ENCODE peak calls at places on chromosomes 16 and 17, in seven cellular contexts. E is iPS DF 6.9, K is pancreas, Z is tibial nerve, J is lung, R is IMR-90, X is tibial artery. H is an unnamed sample.

GRCh38 chr16:85583491-85584181 is 29.5 kb upstream of the GSE1 start:
- DNase-seq in E (no peak), K (no peak), J (no peak), Z (no peak), R (peak), X (no peak), H (no peak)

GRCh38 chr16:17173134-17173729 is 297.5 kb downstream of the XYLT1 start:
- DNase-seq in R (peak), K (no peak), Z (peak), X (peak), E (no peak), J (peak), H (no peak)

GRCh38 chr17:5126719-5127488 is 11.1 kb downstream of the USP6 start:
- DNase-seq in Z (no peak), R (no peak), X (peak), E (no peak), K (peak), J (peak), H (peak)

GRCh38 chr17:6297960-6298359 is 137.0 kb downstream of the AIPL1 start:
- DNase-seq in E (no peak), X (no peak), R (no peak), Z (no peak), K (no peak), J (no peak), H (no peak)

GRCh38 chr17:21287703-21288449 is 3.4 kb downstream of the MAP2K3 start:
- DNase-seq in K (peak), Z (peak), J (peak), X (peak), E (no peak), R (peak), H (peak)

GRCh38 chr17:59804910-59805381 is 87.8 kb downstream of the TUBD1 start:
- DNase-seq in Z (no peak), J (no peak), X (no peak), K (no peak), R (no peak), E (no peak), H (no peak)

GRCh38 chr16:17312100-17312732 is 158.5 kb downstream of the XYLT1 start:
- DNase-seq in J (no peak), R (no peak), X (no peak), E (no peak), Z (no peak), K (peak), H (no peak)

GRCh38 chr16:12433691-12434390 is 369.8 kb downstream of the CPPED1 start:
- DNase-seq in J (no peak), Z (no peak), E (no peak), K (no peak), R (no peak), X (no peak), H (no peak)

GRCh38 chr16:54228325-54228724 is 58.3 kb downstream of the IRX3 start:
- DNase-seq in E (no peak), R (no peak), J (no peak), X (no peak), K (no peak), Z (no peak), H (no peak)

GRCh38 chr17:68255151-68255550 is 7.3 kb downstream of the AMZ2 start:
- DNase-seq in J (no peak), Z (no peak), R (no peak), K (no peak), X (no peak), E (no peak), H (no peak)
- H3K27ac ChIP-seq in J (peak), Z (no peak), R (no peak), K (no peak), X (no peak), E (no peak), H (no peak)

DNA sequence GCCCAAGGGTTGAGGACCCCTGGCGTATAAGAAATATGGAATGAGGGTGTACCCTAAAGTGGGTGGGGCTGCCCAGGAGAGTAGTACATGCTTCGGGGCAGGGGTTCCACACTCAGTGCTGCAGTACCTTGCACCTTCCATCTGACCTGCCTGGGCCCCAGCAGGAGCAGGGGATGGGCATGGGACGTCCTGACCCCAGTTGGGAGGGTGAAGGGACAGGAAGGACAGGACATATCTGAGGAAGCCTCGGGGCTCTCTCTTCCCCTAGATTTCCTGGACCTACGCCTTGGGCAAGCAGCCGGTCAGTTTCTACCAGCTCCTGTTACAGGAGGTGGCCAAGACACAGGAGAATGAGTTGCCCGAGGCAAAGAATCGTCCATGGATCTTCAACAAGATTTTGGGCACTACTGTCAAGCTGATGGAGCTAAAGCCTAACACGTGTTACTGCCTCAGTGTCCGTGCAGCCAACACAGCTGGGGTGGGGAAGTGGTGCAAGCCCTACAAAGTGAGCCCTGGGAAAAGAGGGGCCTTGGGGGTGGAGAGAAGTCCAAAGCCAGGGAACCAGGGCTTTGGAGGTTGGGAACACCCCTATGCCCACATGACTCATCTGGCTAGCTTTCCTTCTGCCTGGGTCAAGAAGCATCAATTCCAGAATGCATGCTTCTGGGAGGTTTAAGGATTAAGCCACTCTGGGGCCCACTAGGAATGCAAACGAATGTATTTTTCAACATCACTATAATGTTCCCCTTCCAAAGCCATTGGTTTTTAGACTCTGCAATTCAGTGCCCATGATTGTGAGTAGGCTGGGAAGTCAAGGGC is 7.9 kb downstream of the FNDC8 start:
- DNase-seq in R (peak), Z (no peak), E (no peak), J (no peak), X (no peak), K (no peak), H (no peak)
- H3K4me3 ChIP-seq in R (no peak), Z (no peak), E (no peak), J (no peak), X (no peak), K (no peak), H (no peak)

DNA sequence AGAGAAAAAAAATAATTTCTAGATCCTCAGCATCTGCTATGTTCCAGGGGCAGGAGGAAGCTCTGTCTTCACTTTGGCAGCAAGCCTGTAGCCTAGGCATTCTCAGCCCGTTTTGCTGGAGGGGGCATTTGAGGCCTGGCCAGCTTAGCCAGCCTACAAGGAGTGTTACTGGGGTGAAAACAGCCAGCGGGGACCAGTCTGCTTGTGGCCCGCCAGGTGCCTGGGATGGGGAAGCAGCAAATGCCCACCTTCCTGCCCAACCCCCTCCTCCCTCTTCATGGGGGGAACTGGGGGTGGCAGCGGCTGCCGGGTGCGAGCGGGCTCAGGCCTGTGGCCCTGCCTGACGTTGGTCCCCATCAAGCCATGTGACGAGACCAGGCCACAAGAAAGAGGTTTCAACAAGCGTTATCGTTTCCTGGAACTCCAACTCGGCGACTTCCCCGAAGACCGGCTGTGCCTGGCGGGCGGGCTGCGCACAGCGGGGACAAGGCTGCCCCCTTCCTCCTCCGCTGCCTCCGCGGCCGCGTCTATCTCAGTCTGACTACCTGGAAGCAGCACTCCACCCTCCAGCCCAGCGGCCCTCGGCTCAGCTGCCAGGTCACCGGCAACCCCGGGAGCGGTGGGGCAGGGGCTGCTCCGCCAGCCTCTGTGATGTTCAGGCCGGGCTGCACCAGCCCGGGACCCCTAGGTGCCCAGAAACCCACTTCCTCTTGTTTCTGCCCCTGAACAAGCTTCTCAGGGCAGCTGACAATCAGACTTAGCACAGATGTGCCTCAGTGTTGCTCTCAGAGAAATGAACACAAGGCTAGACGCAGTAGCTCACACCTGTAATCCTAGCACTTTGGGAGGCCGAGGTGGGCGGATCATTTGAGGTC is 22.9 kb downstream of the SOCS1 start:
- DNase-seq in R (no peak), X (no peak), J (peak), E (no peak), K (no peak), Z (no peak), H (no peak)
- H3K27ac ChIP-seq in R (no peak), X (no peak), J (peak), E (no peak), K (no peak), Z (no peak), H (peak)

GRCh38 chr17:80261159-80261894 is 675 bp downstream of the RNF213 start:
- DNase-seq in E (peak), X (peak), K (peak), J (peak), R (peak), Z (peak), H (no peak)

GRCh38 chr17:80261895-80262279 is 1.2 kb downstream of the RNF213 start:
- DNase-seq in E (no peak), R (no peak), Z (no peak), J (no peak), X (no peak), K (no peak), H (no peak)

GRCh38 chr17:80262775-80263244 is 2.2 kb downstream of the RNF213 start:
- DNase-seq in X (no peak), E (no peak), Z (no peak), K (peak), R (no peak), J (no peak), H (no peak)

GRCh38 chr17:80263253-80264047 is 2.8 kb downstream of the RNF213 start:
- DNase-seq in J (peak), Z (peak), E (no peak), R (peak), K (peak), X (peak), H (peak)

GRCh38 chr17:80262291-80262690 is 1.6 kb downstream of the RNF213 start:
- DNase-seq in R (no peak), Z (no peak), X (no peak), J (no peak), E (no peak), K (no peak), H (no peak)
- H3K4me3 ChIP-seq in R (no peak), Z (no peak), X (no peak), J (no peak), E (no peak), K (no peak), H (peak)